ENCODE peak calls at places on chromosomes 4 and X, in nine cellular contexts. W, Z, A, F, E, D, S, Q and P are unnamed samples. For H3K36me3 and H3K4me1, the result is how much of the 10 kb centered on the place peaks cover.

GRCh38 chr4:167234388-167234881 is at the start of gene SPOCK3:
- DNase-seq in Q (no peak), A (no peak), F (peak), W (no peak), D (peak), E (peak), S (peak), Z (peak), P (peak)

GRCh38 chrX:133380882-133381619 is 34.2 kb downstream of the GPC4 start:
- DNase-seq in S (no peak), E (no peak), A (no peak), D (no peak), Z (no peak), W (no peak), Q (no peak), F (no peak), P (no peak)

GRCh38 chr4:185018834-185019450 is 652 bp downstream of the HELT start:
- DNase-seq in D (no peak), E (no peak), Q (no peak), A (no peak), F (peak), S (no peak), Z (peak), W (no peak), P (no peak)

GRCh38 chr4:146333187-146333894 is 119.0 kb downstream of the REELD1 start:
- DNase-seq in A (peak), Z (no peak), E (peak), S (no peak), F (peak), W (no peak), D (peak), Q (no peak), P (no peak)

GRCh38 chrX:37883196-37883595 is 35.8 kb upstream of the DYNLT3 start:
- DNase-seq in Z (no peak), D (no peak), W (no peak), Q (no peak), E (peak), A (peak), S (no peak), F (peak), P (no peak)

GRCh38 chr4:163693776-163694175 is 199.3 kb downstream of the TMA16 start:
- DNase-seq in S (no peak), W (no peak), E (no peak), Q (no peak), Z (no peak), D (peak), F (peak), A (peak), P (no peak)

GRCh38 chr4:155603360-155603891 is 63.2 kb upstream of the GUCY1A1 start:
- DNase-seq in E (no peak), A (no peak), F (peak), Q (no peak), S (no peak), Z (no peak), W (no peak), D (peak), P (no peak)

GRCh38 chrX:39194673-39195072 is 393.4 kb downstream of the MID1IP1 start:
- DNase-seq in S (no peak), Q (no peak), Z (no peak), E (no peak), D (no peak), A (no peak), F (no peak), W (no peak), P (no peak)

GRCh38 chr4:183926950-183927349 is 21.8 kb downstream of the STOX2 start:
- DNase-seq in Z (no peak), S (no peak), E (no peak), W (no peak), D (no peak), Q (no peak), F (no peak), A (no peak), P (no peak)

GRCh38 chr4:48898733-48899431 is 7.7 kb downstream of the OCIAD2 start:
- DNase-seq in W (no peak), E (peak), Q (no peak), A (no peak), D (peak), Z (no peak), F (no peak), S (no peak), P (no peak)

GRCh38 chr4:25075129-25075528 is 44.4 kb upstream of the LGI2 start:
- DNase-seq in F (no peak), D (no peak), Q (no peak), E (no peak), S (no peak), A (no peak), W (no peak), Z (peak), P (no peak)

GRCh38 chr4:172826346-172826745 is 342.3 kb upstream of the GALNT7 start:
- DNase-seq in A (no peak), S (no peak), W (no peak), Z (no peak), F (no peak), D (peak), E (no peak), Q (no peak), P (no peak)

DNA sequence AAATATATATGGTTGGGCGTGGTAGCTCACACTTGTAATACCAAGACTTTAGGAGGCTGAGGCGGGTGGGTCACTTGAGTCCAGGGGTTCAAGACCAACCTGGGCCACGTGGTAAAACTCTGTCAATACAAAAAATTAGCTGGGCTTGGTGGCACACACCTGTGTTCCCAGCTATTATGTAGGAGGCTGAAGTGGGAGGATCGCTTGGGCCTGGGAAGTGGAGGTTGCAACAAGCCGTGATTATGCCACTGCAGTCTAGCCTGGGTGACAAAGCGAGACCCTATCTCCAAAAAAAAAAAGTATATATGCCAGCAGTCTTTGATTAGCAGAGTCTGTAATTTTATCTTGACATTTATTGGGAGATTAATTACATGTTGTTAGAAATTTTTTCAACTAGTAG is 8.7 kb downstream of the EIF2S3 start:
- DNase-seq in S (no peak), A (no peak), Z (peak), E (no peak), Q (no peak), F (no peak), D (no peak), W (no peak), P (no peak)
- H3K36me3 ChIP-seq in S (under half), A (under half), Z (half or more), E (half or more), Q (half or more), F (half or more), D (under half), W (half or more), P (under half)

GRCh38 chr4:1246901-1247810 is 1.8 kb downstream of the CTBP1 start:
- DNase-seq in W (peak), E (no peak), S (peak), Q (peak), D (no peak), F (peak), Z (peak), A (no peak), P (no peak)

GRCh38 chr4:1244081-1244977 is 4.6 kb downstream of the CTBP1 start:
- DNase-seq in Z (peak), W (peak), S (peak), D (no peak), A (no peak), F (no peak), Q (peak), E (no peak), P (peak)

GRCh38 chr4:1246111-1246881 is 2.6 kb downstream of the CTBP1 start:
- DNase-seq in W (peak), E (no peak), F (peak), Q (peak), Z (no peak), D (no peak), S (peak), A (no peak), P (peak)

GRCh38 chr4:1244978-1245471 is 3.9 kb downstream of the CTBP1 start:
- DNase-seq in W (no peak), Q (peak), E (no peak), D (no peak), A (no peak), F (no peak), S (peak), Z (peak), P (no peak)

DNA sequence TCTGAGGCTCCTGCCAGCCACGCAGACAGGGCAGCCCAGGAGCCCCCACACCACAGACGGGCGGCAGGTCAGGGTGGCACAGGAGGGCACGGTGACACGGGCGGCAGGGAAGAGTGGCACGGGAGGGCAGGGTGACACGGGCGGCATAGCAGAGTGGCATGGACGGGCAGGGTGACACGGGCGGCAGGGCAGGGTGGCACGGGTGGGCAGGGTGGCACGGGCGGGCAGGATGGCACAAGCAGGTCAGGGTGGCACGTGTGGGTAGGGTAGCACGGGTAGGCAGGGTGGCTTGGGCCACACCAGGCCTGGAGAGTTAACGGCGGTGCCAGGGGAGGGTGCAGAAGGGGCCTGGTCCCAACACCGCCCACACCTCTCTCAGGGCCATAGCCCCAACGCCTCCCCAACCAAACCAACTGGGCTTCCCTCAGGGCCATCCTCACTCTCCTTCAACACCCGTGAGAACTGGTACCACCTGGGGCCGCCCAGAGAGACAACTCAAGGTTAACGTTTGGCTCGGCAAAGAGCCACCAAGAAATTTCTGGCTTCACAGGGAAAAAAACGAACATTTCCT is 3.4 kb downstream of the CTBP1 start:
- DNase-seq in S (peak), E (no peak), D (no peak), F (no peak), A (no peak), Q (peak), W (peak), Z (peak), P (peak)
- H3K4me1 ChIP-seq in S (half or more), E (under half), D (under half), F (under half), A (under half), Q (half or more), W (half or more), Z (under half), P (half or more)

GRCh38 chrX:87517571-87518141 is at the start of gene KLHL4:
- DNase-seq in A (peak), W (no peak), Q (no peak), E (peak), S (no peak), D (peak), Z (peak), F (peak), P (peak)

GRCh38 chrX:87516716-87517115 is 886 bp upstream of the KLHL4 start:
- DNase-seq in Q (no peak), W (no peak), Z (no peak), F (peak), D (peak), E (peak), A (peak), S (no peak), P (no peak)

GRCh38 chrX:87518504-87518903 is 902 bp downstream of the KLHL4 start:
- DNase-seq in Q (no peak), A (peak), S (no peak), E (peak), D (peak), W (no peak), F (peak), Z (no peak), P (no peak)
- H3K36me3 ChIP-seq in Q (under half), A (under half), S (under half), E (under half), D (under half), W (under half), F (under half), Z (under half), P (under half)

DNA sequence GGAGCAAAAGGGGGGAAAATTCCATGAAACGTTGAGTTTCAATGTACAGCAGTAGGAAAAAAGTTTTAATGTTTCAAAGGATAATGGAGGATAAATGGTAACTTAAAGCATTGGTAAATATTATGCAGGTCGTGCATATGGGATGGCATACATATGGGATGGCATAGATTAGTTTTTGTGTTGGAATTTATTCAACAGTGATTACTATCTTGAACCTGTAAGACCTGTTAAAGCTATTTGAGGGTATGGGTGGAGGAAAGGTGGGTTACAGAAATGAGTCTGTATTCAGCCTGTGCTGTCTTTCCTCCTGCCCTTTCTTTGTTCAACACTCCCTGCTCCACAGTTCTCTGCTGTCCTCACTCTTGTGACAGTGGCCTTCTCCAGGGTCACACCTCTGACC is 54.6 kb downstream of the ARHGAP10 start:
- DNase-seq in D (no peak), W (no peak), E (no peak), S (no peak), A (no peak), Q (no peak), F (no peak), Z (no peak), P (no peak)
- H3K4me1 ChIP-seq in D (under half), W (under half), E (under half), S (half or more), A (under half), Q (half or more), F (under half), Z (under half), P (half or more)

DNA sequence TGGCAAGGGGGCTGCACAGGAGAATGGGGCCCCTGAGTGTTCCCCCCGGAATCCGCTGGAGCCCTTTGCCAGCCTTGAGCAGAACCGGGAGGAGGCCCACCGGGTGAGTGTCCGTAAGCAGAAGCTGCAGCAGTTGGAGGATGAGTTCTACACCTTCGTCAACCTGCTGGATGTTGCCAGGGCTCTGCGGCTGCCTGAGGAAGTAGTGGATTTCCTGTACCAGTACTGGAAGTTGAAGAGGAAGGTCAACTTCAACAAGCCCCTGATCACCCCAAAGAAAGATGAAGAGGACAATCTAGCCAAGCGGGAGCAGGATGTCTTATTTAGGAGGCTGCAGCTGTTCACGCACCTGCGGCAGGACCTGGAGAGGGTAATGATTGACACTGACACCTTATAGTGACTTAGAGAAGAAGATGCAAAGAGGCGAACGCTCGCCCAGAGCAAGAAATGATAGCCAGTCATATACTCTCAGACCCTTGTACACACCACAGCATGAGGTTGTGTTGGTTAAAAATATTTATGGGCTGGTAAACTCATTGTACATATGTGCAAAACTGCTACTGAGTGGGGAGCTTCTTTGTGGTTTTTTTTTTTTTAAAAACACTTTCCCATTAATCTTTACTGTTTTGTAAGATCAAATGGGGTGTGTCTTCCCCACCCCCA is 52.5 kb downstream of the JADE1 start:
- DNase-seq in W (no peak), F (no peak), A (no peak), S (no peak), D (no peak), E (no peak), Z (no peak), Q (no peak), P (no peak)
- H3K36me3 ChIP-seq in W (half or more), F (under half), A (under half), S (half or more), D (under half), E (half or more), Z (half or more), Q (half or more), P (under half)

DNA sequence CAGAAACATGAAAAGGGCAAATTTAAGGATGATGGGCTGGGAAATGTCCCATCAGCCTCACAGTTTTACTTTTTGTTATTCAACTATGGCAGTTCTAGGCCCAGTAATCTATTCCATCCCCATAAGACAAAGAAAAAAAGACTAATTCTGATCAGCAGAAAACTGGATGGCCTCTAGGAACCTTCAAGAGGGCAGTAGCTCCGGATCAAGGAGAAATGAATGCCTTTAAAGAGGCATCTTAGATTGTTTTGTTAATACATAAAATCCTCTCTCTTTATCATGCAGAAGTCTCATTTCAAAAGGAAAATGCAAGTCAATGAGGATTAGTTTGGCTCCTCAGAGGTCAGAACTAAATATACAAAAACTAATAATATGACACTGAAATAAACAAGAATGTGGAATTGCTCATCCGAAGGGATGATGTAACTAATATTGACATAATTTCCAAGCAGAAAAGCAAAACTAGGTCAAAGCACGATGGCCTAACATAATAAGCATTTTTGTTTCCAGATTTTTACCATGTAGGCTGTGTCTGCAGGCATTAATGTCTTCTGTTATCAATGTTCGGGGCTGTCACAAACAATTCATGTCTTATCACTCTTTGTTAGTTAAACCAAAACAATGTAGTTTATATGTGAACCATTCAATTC is 8.8 kb downstream of the MID1 start:
- DNase-seq in D (peak), Q (no peak), Z (no peak), S (no peak), F (no peak), E (peak), A (peak), W (no peak), P (no peak)
- H3K4me1 ChIP-seq in D (under half), Q (under half), Z (under half), S (under half), F (under half), E (under half), A (under half), W (under half), P (under half)

GRCh38 chrX:21581479-21581878 is 76.7 kb downstream of the KLHL34 start:
- DNase-seq in D (no peak), A (no peak), W (no peak), S (no peak), Z (no peak), F (peak), E (no peak), Q (no peak), P (no peak)
- H3K36me3 ChIP-seq in D (under half), A (under half), W (under half), S (under half), Z (under half), F (under half), E (under half), Q (under half), P (under half)

DNA sequence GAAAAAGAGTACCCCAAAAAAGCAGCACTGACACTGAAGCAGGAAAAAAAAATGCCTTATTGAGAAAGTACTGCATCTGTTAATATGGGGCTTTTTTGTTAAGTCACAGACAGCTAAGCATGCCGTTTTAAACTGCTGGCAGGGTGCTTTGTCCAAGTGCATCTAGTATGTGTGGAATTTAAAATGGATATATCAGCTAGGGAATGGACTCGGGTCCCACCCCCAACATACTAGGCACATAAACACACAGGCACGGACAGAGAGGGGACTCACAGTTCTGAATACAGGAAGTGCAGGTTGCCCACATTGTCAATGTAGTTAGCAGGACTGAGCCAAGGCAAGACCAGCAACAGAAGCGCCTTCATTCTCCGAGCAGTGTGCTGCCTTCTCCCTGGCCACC is 33.7 kb downstream of the LNX1 start:
- DNase-seq in Q (no peak), W (no peak), E (no peak), S (no peak), F (no peak), Z (no peak), A (no peak), D (peak), P (no peak)
- H3K4me1 ChIP-seq in Q (under half), W (under half), E (under half), S (under half), F (under half), Z (under half), A (under half), D (under half), P (under half)